ENCODE peak calls at places on chromosomes 11 and 22, in six cellular contexts. H is skeletal muscle cell, N is brain microvascular endothelial cell, F is pancreas, D is left ventricle myocardium inferior, K is MG63. M is an unnamed sample.

GRCh38 chr11:86811637-86812321 is 11.4 kb downstream of the PRSS23 start:
- DNase-seq in H (peak; percentile 67), N (peak; percentile 84), F (no peak), D (no peak), K (peak; percentile 69), M (peak; percentile 79)

GRCh38 chr11:105786766-105787165 is 176.9 kb downstream of the GRIA4 start:
- DNase-seq in H (no peak), N (no peak), F (no peak), D (no peak), K (no peak), M (no peak)

GRCh38 chr11:92946707-92947106 is 22.7 kb upstream of the MTNR1B start:
- DNase-seq in H (no peak), N (no peak), F (no peak), D (no peak), K (no peak), M (no peak)

GRCh38 chr22:48574776-48575566 is 1252.7 kb downstream of the BRD1 start:
- DNase-seq in H (no peak), N (no peak), F (peak; percentile 69), D (no peak), K (peak; percentile 25), M (peak; percentile 84)

GRCh38 chr11:91173701-91174100 is 950.9 kb upstream of the CHORDC1 start:
- DNase-seq in H (no peak), N (peak; percentile 34), F (no peak), D (no peak), K (no peak), M (no peak)

GRCh38 chr11:116459233-116459632 is 313.6 kb downstream of the BUD13 start:
- DNase-seq in H (no peak), N (no peak), F (no peak), D (no peak), K (no peak), M (no peak)

GRCh38 chr11:25734592-25735211 is 597.2 kb upstream of the ANO3 start:
- DNase-seq in H (peak; percentile 7), N (peak; percentile 43), F (no peak), D (no peak), K (no peak), M (no peak)

GRCh38 chr22:27842994-27843431 is 41.5 kb upstream of the MN1 start:
- DNase-seq in H (no peak), N (no peak), F (no peak), D (no peak), K (no peak), M (no peak)